ENCODE peak calls at places on chromosomes 6 and 20, in seven cellular contexts. One of them, this sample, is unnamed.

GRCh38 chr6:125747589-125748533 is 1.6 kb upstream of the HEY2 start:
- DNase-seq in lower lobe of right lung: peak
- DNase-seq in heart right ventricle: peak
- DNase-seq in glutamatergic neuron: peak
- DNase-seq in astrocyte of the cerebellum: no peak
- DNase-seq in MCF 10A: no peak
- DNase-seq in RWPE1: peak
- DNase-seq in this sample: no peak

GRCh38 chr6:5666695-5667094 is 340.0 kb downstream of the NRN1 start:
- DNase-seq in lower lobe of right lung: no peak
- DNase-seq in heart right ventricle: no peak
- DNase-seq in glutamatergic neuron: no peak
- DNase-seq in astrocyte of the cerebellum: no peak
- DNase-seq in MCF 10A: no peak
- DNase-seq in RWPE1: no peak
- DNase-seq in this sample: no peak

GRCh38 chr6:43186019-43186418 is 4.0 kb downstream of the CUL9 start:
- DNase-seq in lower lobe of right lung: no peak
- DNase-seq in heart right ventricle: no peak
- DNase-seq in glutamatergic neuron: no peak
- DNase-seq in astrocyte of the cerebellum: no peak
- DNase-seq in MCF 10A: no peak
- DNase-seq in RWPE1: no peak
- DNase-seq in this sample: no peak

GRCh38 chr6:47525330-47526057 is 47.9 kb downstream of the CD2AP start:
- DNase-seq in lower lobe of right lung: no peak
- DNase-seq in heart right ventricle: no peak
- DNase-seq in glutamatergic neuron: no peak
- DNase-seq in astrocyte of the cerebellum: no peak
- DNase-seq in MCF 10A: no peak
- DNase-seq in RWPE1: no peak
- DNase-seq in this sample: peak

GRCh38 chr20:22512911-22513489 is 71.4 kb downstream of the FOXA2 start:
- DNase-seq in lower lobe of right lung: no peak
- DNase-seq in heart right ventricle: no peak
- DNase-seq in glutamatergic neuron: no peak
- DNase-seq in astrocyte of the cerebellum: no peak
- DNase-seq in MCF 10A: no peak
- DNase-seq in RWPE1: no peak
- DNase-seq in this sample: no peak

GRCh38 chr20:53606364-53606985 is 12.8 kb upstream of the ZNF217 start:
- DNase-seq in lower lobe of right lung: no peak
- DNase-seq in heart right ventricle: no peak
- DNase-seq in glutamatergic neuron: no peak
- DNase-seq in astrocyte of the cerebellum: peak
- DNase-seq in MCF 10A: peak
- DNase-seq in RWPE1: no peak
- DNase-seq in this sample: peak

GRCh38 chr6:43284986-43285385 is 13.1 kb upstream of the SLC22A7 start:
- DNase-seq in lower lobe of right lung: no peak
- DNase-seq in heart right ventricle: no peak
- DNase-seq in glutamatergic neuron: no peak
- DNase-seq in astrocyte of the cerebellum: no peak
- DNase-seq in MCF 10A: no peak
- DNase-seq in RWPE1: no peak
- DNase-seq in this sample: no peak

GRCh38 chr6:81821449-81821848 is 69.0 kb upstream of the TENT5A start:
- DNase-seq in lower lobe of right lung: no peak
- DNase-seq in heart right ventricle: no peak
- DNase-seq in glutamatergic neuron: no peak
- DNase-seq in astrocyte of the cerebellum: no peak
- DNase-seq in MCF 10A: no peak
- DNase-seq in RWPE1: no peak
- DNase-seq in this sample: no peak

GRCh38 chr6:136921521-136921935 is 573 bp upstream of the SLC35D3 start:
- DNase-seq in lower lobe of right lung: peak
- DNase-seq in heart right ventricle: peak
- DNase-seq in glutamatergic neuron: peak
- DNase-seq in astrocyte of the cerebellum: no peak
- DNase-seq in MCF 10A: no peak
- DNase-seq in RWPE1: peak
- DNase-seq in this sample: no peak

GRCh38 chr20:6940052-6940451 is 172.6 kb downstream of the BMP2 start:
- DNase-seq in lower lobe of right lung: no peak
- DNase-seq in heart right ventricle: no peak
- DNase-seq in glutamatergic neuron: peak
- DNase-seq in astrocyte of the cerebellum: no peak
- DNase-seq in MCF 10A: peak
- DNase-seq in RWPE1: no peak
- DNase-seq in this sample: peak

GRCh38 chr6:108635505-108636226 is 74.9 kb downstream of the FOXO3 start:
- DNase-seq in lower lobe of right lung: peak
- DNase-seq in heart right ventricle: no peak
- DNase-seq in glutamatergic neuron: no peak
- DNase-seq in astrocyte of the cerebellum: no peak
- DNase-seq in MCF 10A: peak
- DNase-seq in RWPE1: no peak
- DNase-seq in this sample: no peak

GRCh38 chr6:24376875-24377274 is 19.0 kb upstream of the DCDC2 start:
- DNase-seq in lower lobe of right lung: no peak
- DNase-seq in heart right ventricle: no peak
- DNase-seq in glutamatergic neuron: peak
- DNase-seq in astrocyte of the cerebellum: no peak
- DNase-seq in MCF 10A: no peak
- DNase-seq in RWPE1: no peak
- DNase-seq in this sample: no peak

GRCh38 chr6:112618796-112619195 is 271.7 kb downstream of the RFPL4B start:
- DNase-seq in lower lobe of right lung: no peak
- DNase-seq in heart right ventricle: no peak
- DNase-seq in glutamatergic neuron: peak
- DNase-seq in astrocyte of the cerebellum: no peak
- DNase-seq in MCF 10A: peak
- DNase-seq in RWPE1: no peak
- DNase-seq in this sample: no peak

GRCh38 chr6:139296927-139297326 is 5.1 kb upstream of the TXLNB start:
- DNase-seq in lower lobe of right lung: no peak
- DNase-seq in heart right ventricle: no peak
- DNase-seq in glutamatergic neuron: no peak
- DNase-seq in astrocyte of the cerebellum: peak
- DNase-seq in MCF 10A: no peak
- DNase-seq in RWPE1: no peak
- DNase-seq in this sample: peak

GRCh38 chr6:35014786-35015185 is 125.7 kb downstream of the ANKS1A start:
- DNase-seq in lower lobe of right lung: no peak
- DNase-seq in heart right ventricle: no peak
- DNase-seq in glutamatergic neuron: no peak
- DNase-seq in astrocyte of the cerebellum: no peak
- DNase-seq in MCF 10A: peak
- DNase-seq in RWPE1: peak
- DNase-seq in this sample: peak

GRCh38 chr20:62020935-62021701 is 44.6 kb downstream of the TAF4 start:
- DNase-seq in lower lobe of right lung: no peak
- DNase-seq in heart right ventricle: peak
- DNase-seq in glutamatergic neuron: peak
- DNase-seq in astrocyte of the cerebellum: no peak
- DNase-seq in MCF 10A: no peak
- DNase-seq in RWPE1: no peak
- DNase-seq in this sample: peak

GRCh38 chr20:19799325-19799724 is 41.3 kb downstream of the RIN2 start:
- DNase-seq in lower lobe of right lung: no peak
- DNase-seq in heart right ventricle: no peak
- DNase-seq in glutamatergic neuron: no peak
- DNase-seq in astrocyte of the cerebellum: no peak
- DNase-seq in MCF 10A: no peak
- DNase-seq in RWPE1: no peak
- DNase-seq in this sample: no peak

GRCh38 chr20:19806806-19807691 is 49.0 kb downstream of the RIN2 start:
- DNase-seq in lower lobe of right lung: no peak
- DNase-seq in heart right ventricle: no peak
- DNase-seq in glutamatergic neuron: no peak
- DNase-seq in astrocyte of the cerebellum: no peak
- DNase-seq in MCF 10A: peak
- DNase-seq in RWPE1: peak
- DNase-seq in this sample: peak

GRCh38 chr20:19802099-19802491 is 44.0 kb downstream of the RIN2 start:
- DNase-seq in lower lobe of right lung: no peak
- DNase-seq in heart right ventricle: no peak
- DNase-seq in glutamatergic neuron: no peak
- DNase-seq in astrocyte of the cerebellum: no peak
- DNase-seq in MCF 10A: no peak
- DNase-seq in RWPE1: no peak
- DNase-seq in this sample: no peak

GRCh38 chr20:19807901-19808300 is 49.8 kb downstream of the RIN2 start:
- DNase-seq in lower lobe of right lung: no peak
- DNase-seq in heart right ventricle: no peak
- DNase-seq in glutamatergic neuron: no peak
- DNase-seq in astrocyte of the cerebellum: no peak
- DNase-seq in MCF 10A: no peak
- DNase-seq in RWPE1: no peak
- DNase-seq in this sample: no peak

DNA sequence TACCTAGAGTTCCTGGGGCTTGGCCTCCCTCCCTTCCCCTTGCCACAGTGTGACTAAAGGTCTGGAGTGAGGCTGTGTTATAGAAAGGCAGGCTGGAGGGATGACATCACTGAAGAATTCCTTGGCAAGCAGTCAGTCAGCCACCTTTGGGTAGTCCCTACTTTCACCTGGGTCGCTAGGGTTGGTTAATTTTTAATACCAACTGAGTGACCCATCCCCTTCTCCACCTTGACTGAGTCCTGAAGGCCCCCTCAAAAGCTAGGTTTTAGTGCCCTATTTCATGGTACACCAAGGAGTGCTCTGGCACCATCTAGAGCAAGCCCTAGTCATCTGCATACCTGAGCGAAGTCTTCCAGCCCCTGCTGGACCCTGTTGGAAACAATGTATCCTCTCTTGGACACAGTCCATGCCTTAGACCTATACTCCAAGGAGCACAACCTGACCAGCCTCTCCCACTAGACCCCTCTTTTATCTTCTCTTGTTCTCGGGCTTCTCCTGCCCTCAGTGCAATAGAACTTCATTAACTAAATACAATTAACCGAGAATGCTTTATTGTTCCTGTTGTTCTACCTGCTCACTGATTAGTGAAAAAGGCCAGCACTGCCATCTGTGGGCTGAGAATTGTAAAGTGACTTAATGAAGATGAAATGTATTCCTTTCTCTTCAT is 44.6 kb downstream of the RIN2 start:
- DNase-seq in lower lobe of right lung: no peak
- DNase-seq in heart right ventricle: no peak
- DNase-seq in glutamatergic neuron: no peak
- DNase-seq in astrocyte of the cerebellum: no peak
- DNase-seq in MCF 10A: peak
- DNase-seq in RWPE1: peak
- DNase-seq in this sample: no peak
- TF ChIP-seq CTCF in lower lobe of right lung: no peak
- TF ChIP-seq CTCF in heart right ventricle: peak
- TF ChIP-seq CTCF in glutamatergic neuron: no peak
- TF ChIP-seq CTCF in astrocyte of the cerebellum: peak
- TF ChIP-seq CTCF in MCF 10A: peak
- TF ChIP-seq CTCF in RWPE1: peak
- TF ChIP-seq CTCF in this sample: no peak

GRCh38 chr6:107318100-107318736 is 141.1 kb downstream of the PDSS2 start:
- DNase-seq in lower lobe of right lung: peak
- DNase-seq in heart right ventricle: peak
- DNase-seq in glutamatergic neuron: peak
- DNase-seq in astrocyte of the cerebellum: peak
- DNase-seq in MCF 10A: peak
- DNase-seq in RWPE1: peak
- DNase-seq in this sample: peak
- TF ChIP-seq CTCF in lower lobe of right lung: peak
- TF ChIP-seq CTCF in heart right ventricle: peak
- TF ChIP-seq CTCF in glutamatergic neuron: no peak
- TF ChIP-seq CTCF in astrocyte of the cerebellum: peak
- TF ChIP-seq CTCF in MCF 10A: peak
- TF ChIP-seq CTCF in RWPE1: peak
- TF ChIP-seq CTCF in this sample: peak

GRCh38 chr6:38279423-38279822 is 360.3 kb downstream of the BTBD9 start:
- DNase-seq in lower lobe of right lung: no peak
- DNase-seq in heart right ventricle: no peak
- DNase-seq in glutamatergic neuron: peak
- DNase-seq in astrocyte of the cerebellum: no peak
- DNase-seq in MCF 10A: no peak
- DNase-seq in RWPE1: no peak
- DNase-seq in this sample: peak
- TF ChIP-seq CTCF in lower lobe of right lung: peak
- TF ChIP-seq CTCF in heart right ventricle: no peak
- TF ChIP-seq CTCF in glutamatergic neuron: no peak
- TF ChIP-seq CTCF in astrocyte of the cerebellum: no peak
- TF ChIP-seq CTCF in MCF 10A: no peak
- TF ChIP-seq CTCF in RWPE1: no peak
- TF ChIP-seq CTCF in this sample: peak

GRCh38 chr20:33951171-33951570 is 42.5 kb upstream of the RALY start:
- DNase-seq in lower lobe of right lung: no peak
- DNase-seq in heart right ventricle: no peak
- DNase-seq in glutamatergic neuron: no peak
- DNase-seq in astrocyte of the cerebellum: no peak
- DNase-seq in MCF 10A: no peak
- DNase-seq in RWPE1: no peak
- DNase-seq in this sample: no peak

GRCh38 chr20:33948480-33948879 is 45.2 kb upstream of the RALY start:
- DNase-seq in lower lobe of right lung: no peak
- DNase-seq in heart right ventricle: no peak
- DNase-seq in glutamatergic neuron: no peak
- DNase-seq in astrocyte of the cerebellum: no peak
- DNase-seq in MCF 10A: no peak
- DNase-seq in RWPE1: no peak
- DNase-seq in this sample: no peak

GRCh38 chr20:33945391-33946079 is 48.2 kb upstream of the RALY start:
- DNase-seq in lower lobe of right lung: no peak
- DNase-seq in heart right ventricle: no peak
- DNase-seq in glutamatergic neuron: no peak
- DNase-seq in astrocyte of the cerebellum: no peak
- DNase-seq in MCF 10A: peak
- DNase-seq in RWPE1: peak
- DNase-seq in this sample: peak

GRCh38 chr20:33944914-33945313 is 48.8 kb upstream of the RALY start:
- DNase-seq in lower lobe of right lung: no peak
- DNase-seq in heart right ventricle: no peak
- DNase-seq in glutamatergic neuron: no peak
- DNase-seq in astrocyte of the cerebellum: no peak
- DNase-seq in MCF 10A: no peak
- DNase-seq in RWPE1: no peak
- DNase-seq in this sample: no peak

DNA sequence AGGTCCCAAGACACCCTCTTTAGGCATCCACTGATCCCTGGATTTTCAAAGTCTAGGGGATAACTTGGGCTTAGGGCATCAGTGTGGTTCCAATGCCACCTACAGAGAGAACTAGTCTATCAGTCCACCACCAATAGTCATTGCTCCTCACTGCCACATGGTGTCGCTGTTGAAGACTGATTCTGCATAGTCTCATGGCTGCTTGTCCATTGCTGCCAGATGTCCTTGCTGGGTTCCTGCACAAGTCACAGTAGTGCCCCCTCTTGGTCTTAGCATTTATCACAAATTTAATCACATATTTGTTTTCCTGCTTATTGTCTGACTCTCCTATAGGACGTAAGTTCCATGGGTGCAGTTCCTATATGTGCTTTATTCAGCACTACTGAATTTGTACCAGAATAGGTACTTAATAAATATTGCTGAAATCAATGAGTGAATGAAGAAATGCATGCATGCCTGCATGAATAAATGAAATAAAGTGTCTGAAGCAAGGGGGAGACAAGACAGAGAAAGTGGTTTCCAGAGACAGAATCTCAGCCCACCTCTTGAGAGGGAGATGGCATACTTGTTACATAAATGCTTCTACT is 45.9 kb upstream of the RALY start:
- DNase-seq in lower lobe of right lung: no peak
- DNase-seq in heart right ventricle: no peak
- DNase-seq in glutamatergic neuron: peak
- DNase-seq in astrocyte of the cerebellum: no peak
- DNase-seq in MCF 10A: peak
- DNase-seq in RWPE1: peak
- DNase-seq in this sample: peak
- TF ChIP-seq CTCF in lower lobe of right lung: peak
- TF ChIP-seq CTCF in heart right ventricle: peak
- TF ChIP-seq CTCF in glutamatergic neuron: peak
- TF ChIP-seq CTCF in astrocyte of the cerebellum: peak
- TF ChIP-seq CTCF in MCF 10A: peak
- TF ChIP-seq CTCF in RWPE1: no peak
- TF ChIP-seq CTCF in this sample: peak